ENCODE peak calls at places on chromosomes 1 and 21, in ten cellular contexts. Z, F, E, I, D, S, B, H, R and C are unnamed samples.

GRCh38 chr1:188857526-188858087 is 1620.1 kb downstream of the BRINP3 start:
- DNase-seq in S (no peak), H (no peak), B (no peak), E (no peak), Z (no peak), F (no peak), I (no peak), R (no peak), D (no peak), C (no peak)

GRCh38 chr1:3054474-3054873 is 14.5 kb upstream of the PRDM16 start:
- DNase-seq in D (no peak), F (no peak), R (no peak), S (no peak), H (no peak), I (no peak), E (no peak), Z (no peak), B (no peak), C (no peak)

GRCh38 chr1:187570166-187570565 is 741.4 kb downstream of the PLA2G4A start:
- DNase-seq in Z (no peak), D (no peak), H (no peak), I (no peak), E (no peak), S (no peak), R (no peak), B (no peak), F (no peak), C (no peak)

GRCh38 chr1:163161337-163161736 is 41.4 kb downstream of the RGS5 start:
- DNase-seq in D (no peak), B (no peak), E (no peak), S (no peak), R (no peak), H (no peak), I (no peak), Z (no peak), F (no peak), C (no peak)

GRCh38 chr1:162381383-162381782 is at the start of gene C1orf226:
- DNase-seq in S (no peak), Z (no peak), D (no peak), E (no peak), I (peak), R (no peak), F (peak), B (no peak), H (no peak), C (peak)

GRCh38 chr1:233518344-233518743 is 95.6 kb upstream of the KCNK1 start:
- DNase-seq in F (peak), S (no peak), H (no peak), I (peak), R (no peak), E (no peak), D (no peak), B (no peak), Z (no peak), C (peak)

GRCh38 chr1:159821171-159821867 is 5.4 kb upstream of the SLAMF8 start:
- DNase-seq in B (no peak), H (no peak), I (no peak), D (no peak), R (no peak), S (peak), E (no peak), Z (no peak), F (peak), C (no peak)

GRCh38 chr1:226444901-226445300 is 37.0 kb upstream of the PARP1 start:
- DNase-seq in I (peak), D (no peak), B (no peak), H (peak), Z (no peak), F (no peak), S (no peak), R (no peak), E (no peak), C (no peak)

GRCh38 chr1:212727386-212728181 is 27.9 kb upstream of the BATF3 start:
- DNase-seq in D (no peak), Z (no peak), I (no peak), E (no peak), S (peak), F (no peak), R (no peak), B (no peak), H (no peak), C (peak)

GRCh38 chr1:43529206-43529731 is 1.4 kb upstream of the PTPRF start:
- DNase-seq in S (peak), R (peak), B (peak), E (peak), D (peak), Z (peak), F (peak), H (peak), I (peak), C (peak)

GRCh38 chr1:224251741-224252146 is 68.7 kb downstream of the DEGS1 start:
- DNase-seq in S (no peak), Z (no peak), H (no peak), I (no peak), D (no peak), B (no peak), F (no peak), E (no peak), R (no peak), C (no peak)

GRCh38 chr1:76669624-76670023 is 197.7 kb upstream of the ST6GALNAC5 start:
- DNase-seq in E (no peak), D (no peak), H (no peak), Z (no peak), F (no peak), B (no peak), I (no peak), R (no peak), S (no peak), C (no peak)

GRCh38 chr21:37965088-37965805 is 49.0 kb upstream of the KCNJ6 start:
- DNase-seq in E (no peak), Z (no peak), F (no peak), I (no peak), D (no peak), R (no peak), B (no peak), H (no peak), S (no peak), C (no peak)

GRCh38 chr1:241591736-241592135 is 48.4 kb downstream of the CHML start:
- DNase-seq in R (no peak), E (no peak), H (no peak), B (no peak), F (no peak), Z (no peak), S (no peak), I (no peak), D (no peak), C (no peak)

GRCh38 chr1:173717238-173717637 is 2.5 kb downstream of the KLHL20 start:
- DNase-seq in D (no peak), Z (no peak), F (no peak), S (no peak), R (no peak), E (no peak), I (no peak), H (no peak), B (no peak), C (no peak)

GRCh38 chr1:19960621-19961020 is 18.8 kb downstream of the PLA2G2A start:
- DNase-seq in Z (no peak), R (no peak), E (no peak), B (no peak), H (no peak), I (no peak), F (no peak), D (no peak), S (no peak), C (no peak)

GRCh38 chr1:68758666-68759209 is 261.9 kb upstream of the DEPDC1 start:
- DNase-seq in R (no peak), E (no peak), S (no peak), Z (no peak), B (no peak), H (no peak), F (no peak), D (no peak), I (no peak), C (no peak)

GRCh38 chr1:164755674-164756073 is 196.7 kb downstream of the PBX1 start:
- DNase-seq in R (no peak), B (no peak), H (no peak), I (no peak), F (no peak), S (no peak), E (no peak), Z (no peak), D (no peak), C (no peak)

GRCh38 chr1:31648633-31649032 is 4.0 kb upstream of the PEF1 start:
- DNase-seq in I (no peak), H (no peak), D (no peak), F (no peak), E (peak), Z (no peak), B (no peak), S (no peak), R (no peak), C (no peak)

GRCh38 chr1:247908761-247909160 is 11.3 kb upstream of the OR2T8 start:
- DNase-seq in Z (no peak), B (no peak), F (no peak), H (no peak), D (no peak), E (no peak), R (no peak), S (no peak), I (no peak), C (no peak)

GRCh38 chr1:145956776-145957442 is 908 bp downstream of the LIX1L start:
- DNase-seq in R (peak), I (no peak), F (no peak), H (no peak), D (peak), B (peak), S (peak), Z (peak), E (no peak), C (no peak)

GRCh38 chr21:41678016-41678935 is 88.6 kb downstream of the RIPK4 start:
- DNase-seq in B (no peak), I (peak), F (peak), S (peak), D (no peak), Z (no peak), R (peak), E (peak), H (no peak), C (peak)

GRCh38 chr1:116334015-116334547 is 39.0 kb upstream of the ATP1A1 start:
- DNase-seq in I (peak), H (no peak), D (peak), Z (no peak), F (no peak), S (peak), R (peak), B (no peak), E (peak), C (peak)
- TF ChIP-seq POLR2A in I (no peak), H (no peak), D (no peak), Z (no peak), F (no peak), S (no peak), R (no peak), B (no peak), E (no peak), C (no peak)

GRCh38 chr1:153776971-153777370 is 1.8 kb downstream of the SLC27A3 start:
- DNase-seq in D (peak), B (no peak), E (no peak), H (no peak), I (no peak), Z (no peak), R (no peak), F (no peak), S (no peak), C (no peak)

GRCh38 chr1:153774780-153775431 is at the start of gene SLC27A3:
- DNase-seq in E (peak), R (peak), I (peak), Z (peak), H (peak), S (no peak), B (peak), D (peak), F (no peak), C (peak)

GRCh38 chr1:153776352-153776751 is 1.1 kb downstream of the SLC27A3 start:
- DNase-seq in H (no peak), B (no peak), R (no peak), Z (no peak), E (no peak), S (no peak), F (no peak), I (no peak), D (peak), C (no peak)

GRCh38 chr1:153774036-153774435 is 1.2 kb upstream of the SLC27A3 start:
- DNase-seq in Z (no peak), S (no peak), E (no peak), R (no peak), B (no peak), F (no peak), I (no peak), D (no peak), H (no peak), C (no peak)

GRCh38 chr1:153775432-153776311 is 465 bp downstream of the SLC27A3 start:
- DNase-seq in D (peak), R (peak), H (peak), I (peak), B (peak), Z (peak), E (peak), S (peak), F (peak), C (no peak)
- TF ChIP-seq POLR2A in D (no peak), R (peak), H (no peak), I (peak), B (peak), Z (peak), E (no peak), S (no peak), F (no peak), C (no peak)

GRCh38 chr1:16090076-16090826 is 16.8 kb upstream of the FAM131C start:
- DNase-seq in F (no peak), H (no peak), I (no peak), D (no peak), R (no peak), B (no peak), E (no peak), S (no peak), Z (no peak), C (no peak)

GRCh38 chr1:16092097-16092922 is 18.9 kb upstream of the FAM131C start:
- DNase-seq in R (peak), D (no peak), H (no peak), E (no peak), I (no peak), S (no peak), B (no peak), F (no peak), Z (no peak), C (no peak)

GRCh38 chr1:16092923-16093511 is 19.6 kb upstream of the FAM131C start:
- DNase-seq in D (no peak), S (no peak), I (no peak), B (no peak), H (no peak), E (no peak), Z (no peak), R (no peak), F (no peak), C (no peak)

GRCh38 chr1:16088996-16089395 is 15.5 kb upstream of the FAM131C start:
- DNase-seq in H (no peak), D (no peak), Z (no peak), E (no peak), F (no peak), I (no peak), S (peak), R (no peak), B (no peak), C (peak)

GRCh38 chr1:16091296-16091695 is 17.8 kb upstream of the FAM131C start:
- DNase-seq in F (no peak), I (no peak), E (peak), Z (no peak), H (no peak), B (no peak), D (no peak), S (no peak), R (peak), C (no peak)
- TF ChIP-seq POLR2A in F (no peak), I (no peak), E (no peak), Z (no peak), H (no peak), B (no peak), D (no peak), S (no peak), R (no peak), C (no peak)

GRCh38 chr1:110606784-110607662 is 865 bp upstream of the KCNA2 start:
- DNase-seq in R (peak), F (no peak), E (no peak), B (no peak), I (peak), H (no peak), S (no peak), Z (no peak), D (no peak), C (no peak)
- TF ChIP-seq POLR2A in R (no peak), F (no peak), E (no peak), B (no peak), I (no peak), H (no peak), S (no peak), Z (no peak), D (no peak), C (no peak)

GRCh38 chr1:62687903-62688686 is at the start of gene DOCK7:
- DNase-seq in H (peak), R (peak), D (peak), B (peak), E (peak), Z (peak), I (peak), S (peak), F (peak), C (peak)
- TF ChIP-seq POLR2A in H (peak), R (peak), D (peak), B (no peak), E (no peak), Z (no peak), I (no peak), S (peak), F (peak), C (peak)

DNA sequence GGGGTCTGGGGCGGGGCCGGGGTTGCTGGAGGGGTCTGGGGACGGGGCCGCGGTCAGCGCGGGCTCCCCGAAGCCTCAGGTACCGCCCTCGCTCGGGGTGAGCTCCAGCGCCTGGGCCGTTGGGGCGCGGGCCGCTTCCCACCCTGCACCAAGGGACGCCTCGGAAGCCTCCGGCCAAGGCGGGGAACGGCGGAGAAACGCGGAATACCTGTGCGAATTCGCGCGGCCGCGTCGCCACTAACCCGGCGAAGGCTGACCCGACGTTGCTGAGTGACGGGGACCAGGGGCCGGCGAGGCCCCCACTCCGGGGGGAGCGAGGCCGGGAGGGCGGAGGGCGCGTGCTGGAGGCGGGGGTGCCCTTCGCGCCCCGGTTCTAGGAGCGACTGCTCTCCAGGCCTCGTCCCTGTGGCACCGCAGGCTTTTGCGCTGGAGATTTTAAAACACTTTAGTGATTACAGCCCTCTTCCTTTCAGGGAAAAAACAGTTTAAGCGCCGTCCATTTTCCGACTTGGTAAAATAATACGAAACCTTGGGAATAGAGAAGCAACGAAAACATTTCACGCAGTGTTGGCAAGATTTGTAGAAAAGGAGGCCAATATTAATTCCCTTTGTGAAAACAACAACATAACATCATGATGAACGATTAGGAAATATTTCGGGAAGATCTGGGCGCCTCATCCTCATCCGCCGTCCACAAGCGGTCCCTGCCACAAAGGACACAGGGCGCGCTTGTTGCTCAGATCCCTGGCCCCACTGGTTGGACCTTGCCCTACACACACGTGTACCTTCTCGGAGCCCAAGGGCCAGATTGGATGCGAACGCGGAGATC is 971 bp upstream of the GNG4 start:
- DNase-seq in B (no peak), H (peak), D (no peak), R (peak), F (peak), E (no peak), S (no peak), Z (peak), I (peak), C (no peak)
- TF ChIP-seq POLR2A in B (no peak), H (no peak), D (no peak), R (no peak), F (no peak), E (no peak), S (no peak), Z (peak), I (no peak), C (no peak)